ENCODE peak calls at places on chromosomes 6 and 20, in ten cellular contexts. One of them, this sample, is unnamed.

GRCh38 chr6:46963626-46964025 is 41.9 kb upstream of the ADGRF5 start:
- DNase-seq in HepG2: no peak
- DNase-seq in AG08396: no peak
- DNase-seq in T-helper 1 cell: no peak
- DNase-seq in fibroblast of lung: no peak
- DNase-seq in GM10248: no peak
- DNase-seq in naive thymus-derived CD8-positive, alpha-beta T cell: no peak
- DNase-seq in naive B cell: no peak
- DNase-seq in AG20443: peak
- DNase-seq in IMR-90: no peak
- DNase-seq in this sample: no peak

GRCh38 chr20:21609221-21609620 is 95.4 kb upstream of the NKX2-2 start:
- DNase-seq in HepG2: peak
- DNase-seq in AG08396: peak
- DNase-seq in T-helper 1 cell: no peak
- DNase-seq in fibroblast of lung: no peak
- DNase-seq in GM10248: no peak
- DNase-seq in naive thymus-derived CD8-positive, alpha-beta T cell: no peak
- DNase-seq in naive B cell: no peak
- DNase-seq in AG20443: peak
- DNase-seq in IMR-90: no peak
- DNase-seq in this sample: no peak

GRCh38 chr6:150881911-150882481 is 16.5 kb downstream of the MTHFD1L start:
- DNase-seq in HepG2: peak
- DNase-seq in AG08396: peak
- DNase-seq in T-helper 1 cell: no peak
- DNase-seq in fibroblast of lung: peak
- DNase-seq in GM10248: no peak
- DNase-seq in naive thymus-derived CD8-positive, alpha-beta T cell: no peak
- DNase-seq in naive B cell: no peak
- DNase-seq in AG20443: peak
- DNase-seq in IMR-90: peak
- DNase-seq in this sample: no peak

GRCh38 chr6:129353067-129353466 is 356.9 kb downstream of the ARHGAP18 start:
- DNase-seq in HepG2: no peak
- DNase-seq in AG08396: no peak
- DNase-seq in T-helper 1 cell: no peak
- DNase-seq in fibroblast of lung: no peak
- DNase-seq in GM10248: no peak
- DNase-seq in naive thymus-derived CD8-positive, alpha-beta T cell: no peak
- DNase-seq in naive B cell: no peak
- DNase-seq in AG20443: no peak
- DNase-seq in IMR-90: no peak
- DNase-seq in this sample: no peak

GRCh38 chr6:25485820-25486559 is 166.0 kb upstream of the SCGN start:
- DNase-seq in HepG2: no peak
- DNase-seq in AG08396: no peak
- DNase-seq in T-helper 1 cell: no peak
- DNase-seq in fibroblast of lung: peak
- DNase-seq in GM10248: no peak
- DNase-seq in naive thymus-derived CD8-positive, alpha-beta T cell: no peak
- DNase-seq in naive B cell: no peak
- DNase-seq in AG20443: no peak
- DNase-seq in IMR-90: no peak
- DNase-seq in this sample: no peak

GRCh38 chr6:35497571-35498406 is 910 bp upstream of the TEAD3 start:
- DNase-seq in HepG2: peak
- DNase-seq in AG08396: peak
- DNase-seq in T-helper 1 cell: no peak
- DNase-seq in fibroblast of lung: peak
- DNase-seq in GM10248: peak
- DNase-seq in naive thymus-derived CD8-positive, alpha-beta T cell: peak
- DNase-seq in naive B cell: peak
- DNase-seq in AG20443: peak
- DNase-seq in IMR-90: peak
- DNase-seq in this sample: no peak

GRCh38 chr20:2688041-2688591 is 4.5 kb upstream of the EBF4 start:
- DNase-seq in HepG2: no peak
- DNase-seq in AG08396: peak
- DNase-seq in T-helper 1 cell: peak
- DNase-seq in fibroblast of lung: peak
- DNase-seq in GM10248: peak
- DNase-seq in naive thymus-derived CD8-positive, alpha-beta T cell: peak
- DNase-seq in naive B cell: no peak
- DNase-seq in AG20443: peak
- DNase-seq in IMR-90: peak
- DNase-seq in this sample: peak

GRCh38 chr6:128821116-128821515 is 61.8 kb upstream of the LAMA2 start:
- DNase-seq in HepG2: no peak
- DNase-seq in AG08396: no peak
- DNase-seq in T-helper 1 cell: no peak
- DNase-seq in fibroblast of lung: no peak
- DNase-seq in GM10248: no peak
- DNase-seq in naive thymus-derived CD8-positive, alpha-beta T cell: no peak
- DNase-seq in naive B cell: no peak
- DNase-seq in AG20443: no peak
- DNase-seq in IMR-90: no peak
- DNase-seq in this sample: no peak

GRCh38 chr20:1700990-1701389 is 43.4 kb upstream of the SIRPG start:
- DNase-seq in HepG2: no peak
- DNase-seq in AG08396: no peak
- DNase-seq in T-helper 1 cell: no peak
- DNase-seq in fibroblast of lung: peak
- DNase-seq in GM10248: no peak
- DNase-seq in naive thymus-derived CD8-positive, alpha-beta T cell: no peak
- DNase-seq in naive B cell: no peak
- DNase-seq in AG20443: no peak
- DNase-seq in IMR-90: no peak
- DNase-seq in this sample: no peak

GRCh38 chr20:21436186-21436585 is 38.9 kb upstream of the NKX2-4 start:
- DNase-seq in HepG2: peak
- DNase-seq in AG08396: peak
- DNase-seq in T-helper 1 cell: no peak
- DNase-seq in fibroblast of lung: peak
- DNase-seq in GM10248: no peak
- DNase-seq in naive thymus-derived CD8-positive, alpha-beta T cell: no peak
- DNase-seq in naive B cell: no peak
- DNase-seq in AG20443: peak
- DNase-seq in IMR-90: peak
- DNase-seq in this sample: no peak

GRCh38 chr6:136439514-136440186 is 110.6 kb downstream of the MAP7 start:
- DNase-seq in HepG2: no peak
- DNase-seq in AG08396: no peak
- DNase-seq in T-helper 1 cell: no peak
- DNase-seq in fibroblast of lung: no peak
- DNase-seq in GM10248: no peak
- DNase-seq in naive thymus-derived CD8-positive, alpha-beta T cell: no peak
- DNase-seq in naive B cell: no peak
- DNase-seq in AG20443: no peak
- DNase-seq in IMR-90: no peak
- DNase-seq in this sample: no peak

GRCh38 chr20:24949756-24950127 is 673 bp downstream of the CST7 start:
- DNase-seq in HepG2: no peak
- DNase-seq in AG08396: no peak
- DNase-seq in T-helper 1 cell: no peak
- DNase-seq in fibroblast of lung: no peak
- DNase-seq in GM10248: no peak
- DNase-seq in naive thymus-derived CD8-positive, alpha-beta T cell: no peak
- DNase-seq in naive B cell: no peak
- DNase-seq in AG20443: no peak
- DNase-seq in IMR-90: no peak
- DNase-seq in this sample: peak

GRCh38 chr20:15248618-15249395 is 911.4 kb upstream of the FLRT3 start:
- DNase-seq in HepG2: no peak
- DNase-seq in AG08396: no peak
- DNase-seq in T-helper 1 cell: no peak
- DNase-seq in fibroblast of lung: no peak
- DNase-seq in GM10248: peak
- DNase-seq in naive thymus-derived CD8-positive, alpha-beta T cell: no peak
- DNase-seq in naive B cell: no peak
- DNase-seq in AG20443: no peak
- DNase-seq in IMR-90: no peak
- DNase-seq in this sample: no peak

GRCh38 chr6:139364982-139365379 is 9.5 kb downstream of the CITED2 start:
- DNase-seq in HepG2: no peak
- DNase-seq in AG08396: no peak
- DNase-seq in T-helper 1 cell: no peak
- DNase-seq in fibroblast of lung: no peak
- DNase-seq in GM10248: no peak
- DNase-seq in naive thymus-derived CD8-positive, alpha-beta T cell: no peak
- DNase-seq in naive B cell: no peak
- DNase-seq in AG20443: no peak
- DNase-seq in IMR-90: no peak
- DNase-seq in this sample: no peak